ENCODE peak calls at places on chromosomes 16 and 17, in five cellular contexts. X, V, I, C and R are unnamed samples. For H3K36me3, the result is how much of the 10 kb centered on the place peaks cover.

GRCh38 chr16:54284931-54285413 is 1.6 kb downstream of the IRX3 start:
- DNase-seq in C (no peak), V (no peak), I (peak), X (peak), R (no peak)

GRCh38 chr17:694239-694638 is 20.4 kb downstream of the VPS53 start:
- DNase-seq in C (no peak), I (no peak), V (no peak), X (peak), R (no peak)

GRCh38 chr16:85583491-85584181 is 29.5 kb upstream of the GSE1 start:
- DNase-seq in C (no peak), V (no peak), I (no peak), X (peak), R (no peak)

GRCh38 chr16:1859650-1860049 is 12.3 kb downstream of the MEIOB start:
- DNase-seq in I (no peak), V (no peak), C (no peak), X (no peak), R (no peak)

GRCh38 chr16:88705746-88706287 is 391 bp downstream of the RNF166 start:
- DNase-seq in X (no peak), I (no peak), V (no peak), C (no peak), R (no peak)

GRCh38 chr17:40664582-40665333 is at the start of gene KRT222:
- DNase-seq in V (no peak), C (no peak), I (no peak), X (no peak), R (no peak)

GRCh38 chr17:44353656-44354331 is 8.7 kb downstream of the GRN start:
- DNase-seq in X (no peak), C (no peak), V (no peak), I (no peak), R (peak)

GRCh38 chr17:80464486-80464885 is 11.9 kb downstream of the NPTX1 start:
- DNase-seq in I (no peak), C (no peak), X (no peak), V (no peak), R (no peak)

GRCh38 chr16:88977028-88977844 is at the start of gene CBFA2T3:
- DNase-seq in X (no peak), C (peak), I (peak), V (no peak), R (no peak)

GRCh38 chr16:84841787-84842300 is 22.1 kb downstream of the CRISPLD2 start:
- DNase-seq in X (no peak), C (no peak), V (no peak), I (no peak), R (no peak)

GRCh38 chr16:80369559-80369958 is 171.2 kb upstream of the DYNLRB2 start:
- DNase-seq in C (peak), X (peak), I (peak), V (no peak), R (peak)

GRCh38 chr16:57966133-57966805 is 4.7 kb downstream of the CNGB1 start:
- DNase-seq in X (peak), V (no peak), C (no peak), I (no peak), R (no peak)

GRCh38 chr17:30519166-30519565 is 42.0 kb downstream of the GOSR1 start:
- DNase-seq in V (no peak), I (no peak), C (no peak), X (peak), R (no peak)

GRCh38 chr17:79077587-79077986 is 3.0 kb downstream of the ENGASE start:
- DNase-seq in V (no peak), X (no peak), C (no peak), I (no peak), R (peak)

GRCh38 chr16:85330694-85331188 is 218.5 kb upstream of the CIBAR2 start:
- DNase-seq in X (peak), C (no peak), V (no peak), I (no peak), R (no peak)

GRCh38 chr17:78180508-78180907 is 6.3 kb downstream of the TK1 start:
- DNase-seq in V (no peak), I (no peak), X (no peak), C (no peak), R (no peak)

GRCh38 chr16:57829969-57830360 is 27.7 kb upstream of the KIFC3 start:
- DNase-seq in V (no peak), X (no peak), C (no peak), I (no peak), R (no peak)

GRCh38 chr16:13397126-13397525 is 495.7 kb downstream of the SHISA9 start:
- DNase-seq in C (no peak), I (no peak), X (no peak), V (no peak), R (no peak)

GRCh38 chr16:11597737-11598136 is 11.0 kb upstream of the LITAF start:
- DNase-seq in C (no peak), I (no peak), X (no peak), V (no peak), R (no peak)

GRCh38 chr16:70789231-70789926 is 11.6 kb downstream of the VAC14 start:
- DNase-seq in I (peak), X (no peak), C (peak), V (no peak), R (no peak)

GRCh38 chr17:8300629-8301242 is 5.5 kb upstream of the SLC25A35 start:
- DNase-seq in C (peak), X (peak), I (peak), V (peak), R (peak)

GRCh38 chr17:69812240-69812837 is 262.7 kb upstream of the KCNJ16 start:
- DNase-seq in V (no peak), C (no peak), X (peak), I (no peak), R (no peak)

GRCh38 chr16:71562552-71562951 is 14.3 kb downstream of the TAT start:
- DNase-seq in V (no peak), I (no peak), C (no peak), X (no peak), R (no peak)

GRCh38 chr17:60908324-60908723 is 230.7 kb downstream of the BCAS3 start:
- DNase-seq in C (no peak), V (no peak), I (no peak), X (no peak), R (no peak)

GRCh38 chr17:69348441-69348840 is 21.5 kb upstream of the ABCA5 start:
- DNase-seq in C (no peak), I (no peak), X (no peak), V (no peak), R (no peak)

GRCh38 chr17:72985882-72986720 is 106.4 kb downstream of the SLC39A11 start:
- DNase-seq in X (peak), V (peak), I (peak), C (peak), R (peak)

GRCh38 chr16:57045694-57046381 is 46.5 kb upstream of the CPNE2 start:
- DNase-seq in V (no peak), I (peak), X (peak), C (peak), R (peak)

GRCh38 chr16:79582789-79583188 is 17.7 kb downstream of the MAF start:
- DNase-seq in C (no peak), I (no peak), X (no peak), V (no peak), R (no peak)

GRCh38 chr17:78381601-78382168 is 3.2 kb downstream of the PGS1 start:
- DNase-seq in V (peak), C (no peak), X (peak), I (no peak), R (no peak)

GRCh38 chr17:16342979-16343378 is 10.3 kb downstream of the CENPV start:
- DNase-seq in I (no peak), C (no peak), X (peak), V (no peak), R (no peak)

GRCh38 chr17:42181851-42182207 is 887 bp upstream of the KCNH4 start:
- DNase-seq in X (no peak), V (no peak), C (no peak), I (no peak), R (no peak)
- H3K36me3 ChIP-seq in X (under half), V (under half), C (under half), I (under half), R (under half)

GRCh38 chr17:29179232-29180036 is 764 bp downstream of the MYO18A start:
- DNase-seq in X (no peak), C (peak), I (peak), V (no peak), R (no peak)
- H3K27ac ChIP-seq in X (no peak), C (peak), I (peak), V (peak), R (no peak)

GRCh38 chr16:68228652-68229051 is 7.3 kb downstream of the ESRP2 start:
- DNase-seq in C (no peak), X (no peak), V (no peak), I (no peak), R (no peak)
- H3K36me3 ChIP-seq in C (under half), X (under half), V (under half), I (under half), R (under half)

DNA sequence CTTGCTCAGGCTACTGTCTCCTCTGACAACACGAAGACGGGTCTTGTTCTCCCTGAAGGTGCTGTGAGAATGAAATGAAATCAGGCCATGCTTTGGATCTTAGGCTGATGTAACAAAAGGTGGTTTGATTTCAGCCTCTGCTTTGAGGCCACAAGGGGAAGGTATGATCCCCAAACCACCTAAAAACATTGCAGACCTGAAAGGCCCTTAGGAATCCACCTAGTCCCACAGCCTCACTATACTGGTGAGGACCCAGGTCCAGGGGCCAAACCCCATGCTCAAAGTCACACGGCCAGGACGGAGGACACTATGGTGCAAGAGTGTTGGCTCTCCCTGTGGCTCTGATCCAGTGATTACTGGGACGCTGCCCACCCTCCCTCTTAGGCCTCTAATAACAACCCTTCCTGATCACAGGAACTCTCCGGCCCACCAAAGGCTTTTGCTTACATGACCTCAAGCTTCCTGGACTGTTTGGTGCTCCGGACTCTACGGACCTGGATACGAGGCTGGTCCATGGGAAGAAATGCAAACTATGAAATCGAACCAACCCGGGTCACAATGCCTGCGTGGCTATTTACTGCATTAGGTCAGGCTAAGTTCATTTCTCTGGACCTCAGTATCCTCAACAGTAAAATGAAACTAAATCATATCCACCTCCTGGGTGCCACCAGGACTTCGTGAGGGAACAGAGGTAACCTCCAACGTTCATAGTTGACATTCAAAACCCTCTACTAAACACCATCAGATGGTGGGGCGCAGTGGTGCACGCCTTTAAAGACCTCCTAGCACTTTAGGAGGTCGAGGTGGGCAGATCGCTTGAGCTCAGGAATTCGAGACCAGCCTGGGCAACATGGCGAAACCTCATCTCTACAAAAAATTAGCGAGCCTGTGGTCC is 1.5 kb downstream of the TRIM25 start:
- DNase-seq in X (no peak), V (no peak), I (peak), C (peak), R (peak)
- H3K27ac ChIP-seq in X (peak), V (peak), I (no peak), C (peak), R (peak)

GRCh38 chr16:50059111-50059510 is 6.7 kb upstream of the HEATR3 start:
- DNase-seq in C (no peak), I (no peak), X (no peak), V (no peak), R (no peak)

GRCh38 chr16:50056226-50056625 is 9.5 kb upstream of the HEATR3 start:
- DNase-seq in C (no peak), I (no peak), V (no peak), X (no peak), R (no peak)

GRCh38 chr16:50059669-50060068 is 6.1 kb upstream of the HEATR3 start:
- DNase-seq in X (no peak), C (no peak), V (no peak), I (no peak), R (no peak)

DNA sequence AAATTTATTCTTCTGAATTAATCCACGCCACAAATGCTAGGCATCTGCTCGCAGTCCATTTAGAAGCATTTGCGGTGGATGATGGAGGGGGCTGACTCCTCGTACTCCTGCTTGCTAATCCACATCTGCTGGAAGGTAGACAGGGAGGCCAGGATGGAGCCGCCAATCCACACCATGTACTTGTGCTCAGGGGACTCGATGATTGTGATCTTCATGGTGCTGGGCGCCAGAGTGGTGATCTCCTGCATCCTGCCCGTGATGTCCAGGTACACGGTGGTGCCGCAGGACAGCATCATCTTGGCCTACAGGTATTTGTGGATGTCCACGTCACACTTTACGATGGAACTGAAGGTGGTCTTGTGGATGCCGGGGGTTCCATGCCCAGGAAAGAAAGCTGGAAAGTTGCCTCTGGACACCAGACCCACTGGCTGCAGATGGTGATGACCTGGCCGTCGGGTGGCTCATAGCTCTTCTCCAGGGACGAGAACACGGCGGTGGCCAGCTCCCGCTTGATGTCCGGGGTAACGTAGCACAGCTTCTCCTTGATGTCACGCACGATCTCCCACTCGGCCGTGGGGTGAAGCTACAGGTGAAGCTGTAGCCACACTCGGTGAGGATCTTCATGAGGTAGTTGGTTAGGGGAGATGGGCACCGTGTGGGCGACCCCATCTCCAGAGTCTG is 7.5 kb upstream of the HEATR3 start:
- DNase-seq in C (no peak), I (no peak), V (no peak), X (no peak), R (no peak)
- H3K36me3 ChIP-seq in C (under half), I (under half), V (under half), X (under half), R (under half)

DNA sequence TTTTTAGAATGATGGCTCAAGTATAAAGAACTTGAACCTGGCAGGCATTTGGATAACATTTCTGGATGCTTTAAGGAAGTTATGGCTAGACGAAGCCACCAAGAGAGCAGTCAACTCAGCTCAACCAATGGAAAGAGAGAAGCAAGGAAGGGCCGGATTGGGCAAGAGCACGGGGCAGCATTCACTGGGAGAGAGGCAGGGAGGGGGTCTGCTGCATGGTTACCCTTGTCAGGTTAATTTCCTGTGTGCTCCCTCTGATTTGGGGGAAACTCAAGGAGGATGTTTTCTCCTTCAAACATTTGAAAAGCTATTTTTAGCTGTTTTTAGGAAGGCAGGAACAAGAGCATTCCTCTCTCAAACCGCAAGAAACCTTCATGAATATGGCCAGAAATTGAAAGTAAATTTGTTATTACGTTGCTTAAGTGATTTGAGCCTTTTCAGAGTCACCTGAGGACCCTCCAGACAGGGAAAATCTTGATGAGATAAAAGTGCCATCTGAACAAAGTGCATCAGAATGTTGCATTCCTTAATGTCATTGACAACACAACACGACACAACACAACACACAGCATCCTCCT is 118.6 kb upstream of the ZFHX3 start:
- DNase-seq in V (no peak), X (peak), I (no peak), C (no peak), R (no peak)
- H3K27ac ChIP-seq in V (no peak), X (peak), I (no peak), C (peak), R (peak)

GRCh38 chr16:28839004-28839639 is 7.0 kb downstream of the TUFM start:
- DNase-seq in C (no peak), V (no peak), I (no peak), X (no peak), R (no peak)
- H3K36me3 ChIP-seq in C (under half), V (under half), I (under half), X (under half), R (under half)

GRCh38 chr17:9935408-9935807 is 30.3 kb upstream of the RCVRN start:
- DNase-seq in C (no peak), I (no peak), X (no peak), V (no peak), R (no peak)
- H3K27ac ChIP-seq in C (no peak), I (no peak), X (no peak), V (no peak), R (no peak)